ENCODE peak calls at places on chromosomes 5 and 9, in seven cellular contexts. T is activated naive CD8-positive, alpha-beta T cell treated with anti-CD3 and anti-CD28 coated beads, Interleukin-2, amount 10 ng/mL, durations not matched to agents 7 days and 5 days; F is NCI-H446 treated with DMSO at 0.1 percent for 48 hours; J is Calu3; B is GM23248; S is activated CD4-positive, alpha-beta T cell treated with anti-CD3 and anti-CD28 coated beads, Interleukin-2, amount 50 U/mL, for 1 hour; V is NCI-H510A. Z is an unnamed sample.

GRCh38 chr9:15670884-15671283 is 118.0 kb downstream of the CCDC171 start:
- DNase-seq in T (no peak), F (no peak), J (no peak), B (no peak), S (no peak), V (no peak), Z (no peak)

GRCh38 chr5:134732819-134733218 is 5.5 kb upstream of the CAMLG start:
- DNase-seq in T (no peak), F (no peak), J (no peak), B (no peak), S (no peak), V (no peak), Z (no peak)

GRCh38 chr5:95861221-95861857 is 38.8 kb upstream of the GLRX start:
- DNase-seq in T (no peak), F (no peak), J (peak), B (peak), S (no peak), V (peak), Z (no peak)

GRCh38 chr9:97873877-97874276 is 20.9 kb downstream of the FOXE1 start:
- DNase-seq in T (no peak), F (peak), J (peak), B (peak), S (no peak), V (no peak), Z (no peak)

GRCh38 chr5:154461531-154461930 is 15.7 kb downstream of the SAP30L start:
- DNase-seq in T (no peak), F (no peak), J (no peak), B (peak), S (no peak), V (no peak), Z (peak)

GRCh38 chr9:133994359-133995011 is 2.4 kb upstream of the VAV2 start:
- DNase-seq in T (peak), F (no peak), J (peak), B (peak), S (peak), V (no peak), Z (peak)

GRCh38 chr9:106864533-106865143 is 1.7 kb downstream of the ZNF462 start:
- DNase-seq in T (no peak), F (no peak), J (no peak), B (peak), S (no peak), V (no peak), Z (no peak)

GRCh38 chr5:25540628-25541027 is 895.9 kb upstream of the CDH10 start:
- DNase-seq in T (no peak), F (no peak), J (no peak), B (no peak), S (no peak), V (no peak), Z (no peak)

GRCh38 chr9:116466289-116467012 is 220.7 kb upstream of the TRIM32 start:
- DNase-seq in T (no peak), F (no peak), J (no peak), B (no peak), S (no peak), V (no peak), Z (no peak)

GRCh38 chr9:107487521-107488399 is 1.8 kb downstream of the KLF4 start:
- DNase-seq in T (peak), F (no peak), J (peak), B (peak), S (no peak), V (peak), Z (no peak)

GRCh38 chr9:91177661-91178280 is 183.9 kb downstream of the AUH start:
- DNase-seq in T (peak), F (no peak), J (no peak), B (peak), S (no peak), V (no peak), Z (no peak)

GRCh38 chr5:66209350-66209749 is 65.2 kb downstream of the SREK1 start:
- DNase-seq in T (no peak), F (no peak), J (peak), B (peak), S (no peak), V (no peak), Z (no peak)

GRCh38 chr5:95102080-95102479 is 182.8 kb downstream of the MCTP1 start:
- DNase-seq in T (no peak), F (no peak), J (no peak), B (no peak), S (no peak), V (peak), Z (peak)

GRCh38 chr5:151158287-151158661 is 695 bp upstream of the ANXA6 start:
- DNase-seq in T (no peak), F (no peak), J (no peak), B (no peak), S (no peak), V (no peak), Z (no peak)

GRCh38 chr5:150595466-150596031 is 44.9 kb upstream of the SYNPO start:
- DNase-seq in T (no peak), F (no peak), J (no peak), B (no peak), S (no peak), V (no peak), Z (no peak)

GRCh38 chr5:148899993-148900392 is 73.6 kb downstream of the ADRB2 start:
- DNase-seq in T (no peak), F (no peak), J (no peak), B (no peak), S (no peak), V (no peak), Z (no peak)

GRCh38 chr9:119853126-119853525 is 483.9 kb upstream of the BRINP1 start:
- DNase-seq in T (no peak), F (no peak), J (no peak), B (no peak), S (no peak), V (no peak), Z (no peak)

GRCh38 chr5:143931389-143931984 is 119.5 kb downstream of the HMHB1 start:
- DNase-seq in T (no peak), F (peak), J (no peak), B (no peak), S (no peak), V (no peak), Z (no peak)

GRCh38 chr5:93294184-93294583 is 286.8 kb downstream of the NR2F1-AS1 start:
- DNase-seq in T (no peak), F (no peak), J (no peak), B (peak), S (no peak), V (no peak), Z (no peak)

GRCh38 chr5:66851306-66851705 is 255.1 kb downstream of the MAST4 start:
- DNase-seq in T (no peak), F (no peak), J (no peak), B (peak), S (no peak), V (no peak), Z (no peak)

GRCh38 chr9:17630531-17630949 is 51.7 kb downstream of the SH3GL2 start:
- DNase-seq in T (no peak), F (no peak), J (no peak), B (no peak), S (no peak), V (no peak), Z (no peak)

GRCh38 chr9:27503623-27504022 is 20.5 kb upstream of the IFNK start:
- DNase-seq in T (no peak), F (no peak), J (no peak), B (no peak), S (no peak), V (no peak), Z (no peak)

GRCh38 chr9:99824378-99825157 is 2.9 kb downstream of the NR4A3 start:
- DNase-seq in T (peak), F (no peak), J (peak), B (peak), S (peak), V (no peak), Z (no peak)

GRCh38 chr9:5910413-5911057 is 19.8 kb downstream of the MLANA start:
- DNase-seq in T (no peak), F (no peak), J (no peak), B (peak), S (no peak), V (no peak), Z (no peak)

GRCh38 chr5:54717870-54718269 is 200.3 kb downstream of the SNX18 start:
- DNase-seq in T (no peak), F (no peak), J (no peak), B (no peak), S (no peak), V (no peak), Z (no peak)

GRCh38 chr9:127867356-127868277 is 9.9 kb downstream of the AK1 start:
- DNase-seq in T (no peak), F (no peak), J (no peak), B (no peak), S (no peak), V (no peak), Z (no peak)

GRCh38 chr9:128310461-128310860 is 11.8 kb downstream of the TRUB2 start:
- DNase-seq in T (no peak), F (no peak), J (no peak), B (no peak), S (no peak), V (no peak), Z (no peak)

GRCh38 chr5:128706269-128706668 is 168.2 kb upstream of the FBN2 start:
- DNase-seq in T (no peak), F (no peak), J (no peak), B (peak), S (no peak), V (no peak), Z (no peak)

GRCh38 chr5:172319708-172320441 is 36.3 kb upstream of the UBTD2 start:
- DNase-seq in T (no peak), F (no peak), J (no peak), B (peak), S (no peak), V (no peak), Z (no peak)

GRCh38 chr9:112142420-112142819 is 32.7 kb downstream of the SUSD1 start:
- DNase-seq in T (no peak), F (no peak), J (no peak), B (no peak), S (no peak), V (no peak), Z (no peak)

GRCh38 chr9:127390563-127390962 is 6.4 kb upstream of the SLC2A8 start:
- DNase-seq in T (no peak), F (no peak), J (peak), B (no peak), S (no peak), V (no peak), Z (no peak)

Z was measured in NCI-H187.